ENCODE peak calls at places on chromosomes 6 and 20, in nine cellular contexts. One of them, this sample, is unnamed.
A peak's percentile ranks its signal among the peaks of the same experiment; 100 is the strongest.

GRCh38 chr6:43948527-43949450 is 178.5 kb downstream of the MRPL14 start:
- DNase-seq in EL: peak; percentile 86
- DNase-seq in astrocyte of the spinal cord: peak; percentile 78
- DNase-seq in nucleus accumbens: no peak
- DNase-seq in KG1: no peak
- DNase-seq in GM19239: no peak
- DNase-seq in dorsolateral prefrontal cortex: no peak
- DNase-seq in stimulated activated CD8-positive, alpha-beta memory T cell treated with anti-CD3 and anti-CD28 coated beads, Interleukin-2, amount 100 ng/mL, for 48 hours: no peak
- DNase-seq in left ventricle myocardium inferior: no peak
- DNase-seq in this sample: no peak

GRCh38 chr6:150775804-150776203 is 89.7 kb upstream of the MTHFD1L start:
- DNase-seq in EL: no peak
- DNase-seq in astrocyte of the spinal cord: no peak
- DNase-seq in nucleus accumbens: no peak
- DNase-seq in KG1: no peak
- DNase-seq in GM19239: no peak
- DNase-seq in dorsolateral prefrontal cortex: no peak
- DNase-seq in stimulated activated CD8-positive, alpha-beta memory T cell treated with anti-CD3 and anti-CD28 coated beads, Interleukin-2, amount 100 ng/mL, for 48 hours: no peak
- DNase-seq in left ventricle myocardium inferior: no peak
- DNase-seq in this sample: no peak

GRCh38 chr20:58366016-58366415 is 23.0 kb upstream of the VAPB start:
- DNase-seq in EL: no peak
- DNase-seq in astrocyte of the spinal cord: no peak
- DNase-seq in nucleus accumbens: no peak
- DNase-seq in KG1: no peak
- DNase-seq in GM19239: no peak
- DNase-seq in dorsolateral prefrontal cortex: no peak
- DNase-seq in stimulated activated CD8-positive, alpha-beta memory T cell treated with anti-CD3 and anti-CD28 coated beads, Interleukin-2, amount 100 ng/mL, for 48 hours: peak; percentile 12
- DNase-seq in left ventricle myocardium inferior: no peak
- DNase-seq in this sample: no peak

GRCh38 chr6:41894366-41895299 is 542 bp downstream of the USP49 start:
- DNase-seq in EL: peak; percentile 28
- DNase-seq in astrocyte of the spinal cord: no peak
- DNase-seq in nucleus accumbens: no peak
- DNase-seq in KG1: no peak
- DNase-seq in GM19239: no peak
- DNase-seq in dorsolateral prefrontal cortex: no peak
- DNase-seq in stimulated activated CD8-positive, alpha-beta memory T cell treated with anti-CD3 and anti-CD28 coated beads, Interleukin-2, amount 100 ng/mL, for 48 hours: no peak
- DNase-seq in left ventricle myocardium inferior: no peak
- DNase-seq in this sample: no peak

GRCh38 chr6:79947191-79948173 is at the start of gene ELOVL4:
- DNase-seq in EL: peak; percentile 82
- DNase-seq in astrocyte of the spinal cord: peak; percentile 83
- DNase-seq in nucleus accumbens: peak; percentile 78
- DNase-seq in KG1: no peak
- DNase-seq in GM19239: no peak
- DNase-seq in dorsolateral prefrontal cortex: peak; percentile 88
- DNase-seq in stimulated activated CD8-positive, alpha-beta memory T cell treated with anti-CD3 and anti-CD28 coated beads, Interleukin-2, amount 100 ng/mL, for 48 hours: peak; percentile 64
- DNase-seq in left ventricle myocardium inferior: peak; percentile 67
- DNase-seq in this sample: no peak

GRCh38 chr20:53957421-53958172 is 112.8 kb downstream of the BCAS1 start:
- DNase-seq in EL: peak; percentile 13
- DNase-seq in astrocyte of the spinal cord: peak; percentile 22
- DNase-seq in nucleus accumbens: no peak
- DNase-seq in KG1: no peak
- DNase-seq in GM19239: no peak
- DNase-seq in dorsolateral prefrontal cortex: no peak
- DNase-seq in stimulated activated CD8-positive, alpha-beta memory T cell treated with anti-CD3 and anti-CD28 coated beads, Interleukin-2, amount 100 ng/mL, for 48 hours: no peak
- DNase-seq in left ventricle myocardium inferior: no peak
- DNase-seq in this sample: no peak

GRCh38 chr6:15352884-15353283 is 107.0 kb downstream of the JARID2 start:
- DNase-seq in EL: no peak
- DNase-seq in astrocyte of the spinal cord: no peak
- DNase-seq in nucleus accumbens: no peak
- DNase-seq in KG1: no peak
- DNase-seq in GM19239: no peak
- DNase-seq in dorsolateral prefrontal cortex: no peak
- DNase-seq in stimulated activated CD8-positive, alpha-beta memory T cell treated with anti-CD3 and anti-CD28 coated beads, Interleukin-2, amount 100 ng/mL, for 48 hours: no peak
- DNase-seq in left ventricle myocardium inferior: no peak
- DNase-seq in this sample: no peak

GRCh38 chr6:144320746-144321145 is 35.6 kb downstream of the UTRN start:
- DNase-seq in EL: no peak
- DNase-seq in astrocyte of the spinal cord: no peak
- DNase-seq in nucleus accumbens: no peak
- DNase-seq in KG1: no peak
- DNase-seq in GM19239: no peak
- DNase-seq in dorsolateral prefrontal cortex: no peak
- DNase-seq in stimulated activated CD8-positive, alpha-beta memory T cell treated with anti-CD3 and anti-CD28 coated beads, Interleukin-2, amount 100 ng/mL, for 48 hours: no peak
- DNase-seq in left ventricle myocardium inferior: no peak
- DNase-seq in this sample: no peak

GRCh38 chr20:31560094-31560899 is 44.8 kb upstream of the ID1 start:
- DNase-seq in EL: peak; percentile 78
- DNase-seq in astrocyte of the spinal cord: peak; percentile 84
- DNase-seq in nucleus accumbens: no peak
- DNase-seq in KG1: peak; percentile 46
- DNase-seq in GM19239: peak; percentile 40
- DNase-seq in dorsolateral prefrontal cortex: peak; percentile 64
- DNase-seq in stimulated activated CD8-positive, alpha-beta memory T cell treated with anti-CD3 and anti-CD28 coated beads, Interleukin-2, amount 100 ng/mL, for 48 hours: peak; percentile 58
- DNase-seq in left ventricle myocardium inferior: peak; percentile 67
- DNase-seq in this sample: peak; percentile 71

GRCh38 chr6:90083891-90084290 is 189.6 kb downstream of the GJA10 start:
- DNase-seq in EL: no peak
- DNase-seq in astrocyte of the spinal cord: no peak
- DNase-seq in nucleus accumbens: no peak
- DNase-seq in KG1: peak; percentile 37
- DNase-seq in GM19239: no peak
- DNase-seq in dorsolateral prefrontal cortex: no peak
- DNase-seq in stimulated activated CD8-positive, alpha-beta memory T cell treated with anti-CD3 and anti-CD28 coated beads, Interleukin-2, amount 100 ng/mL, for 48 hours: no peak
- DNase-seq in left ventricle myocardium inferior: no peak
- DNase-seq in this sample: no peak

This sample was measured in GDM1.